ENCODE peak calls at places on chromosomes 12 and 14, in four cellular contexts. One of them, this sample, is unnamed.

GRCh38 chr14:67010602-67011001 is 178.6 kb upstream of the GARIN2 start:
- DNase-seq in dorsolateral prefrontal cortex: no peak
- DNase-seq in HFF-Myc: no peak
- DNase-seq in prostate gland: no peak
- DNase-seq in this sample: no peak

GRCh38 chr12:119415714-119416113 is 81.2 kb downstream of the CCDC60 start:
- DNase-seq in dorsolateral prefrontal cortex: no peak
- DNase-seq in HFF-Myc: no peak
- DNase-seq in prostate gland: no peak
- DNase-seq in this sample: no peak

GRCh38 chr12:67068773-67069450 is 200.2 kb upstream of the CAND1 start:
- DNase-seq in dorsolateral prefrontal cortex: no peak
- DNase-seq in HFF-Myc: no peak
- DNase-seq in prostate gland: peak; percentile 60
- DNase-seq in this sample: peak; percentile 93

GRCh38 chr14:35818346-35819115 is 7.6 kb upstream of the BRMS1L start:
- DNase-seq in dorsolateral prefrontal cortex: peak; percentile 47
- DNase-seq in HFF-Myc: peak; percentile 19
- DNase-seq in prostate gland: peak; percentile 21
- DNase-seq in this sample: no peak

GRCh38 chr12:1697253-1697652 is 6.4 kb downstream of the ADIPOR2 start:
- DNase-seq in dorsolateral prefrontal cortex: no peak
- DNase-seq in HFF-Myc: no peak
- DNase-seq in prostate gland: no peak
- DNase-seq in this sample: no peak

GRCh38 chr14:36295642-36296627 is 24.5 kb downstream of the MBIP start:
- DNase-seq in dorsolateral prefrontal cortex: no peak
- DNase-seq in HFF-Myc: no peak
- DNase-seq in prostate gland: no peak
- DNase-seq in this sample: no peak

GRCh38 chr12:6834873-6835272 is 5.9 kb upstream of the GNB3 start:
- DNase-seq in dorsolateral prefrontal cortex: no peak
- DNase-seq in HFF-Myc: no peak
- DNase-seq in prostate gland: no peak
- DNase-seq in this sample: no peak

GRCh38 chr14:73467377-73467776 is 9.0 kb upstream of the NUMB start:
- DNase-seq in dorsolateral prefrontal cortex: no peak
- DNase-seq in HFF-Myc: no peak
- DNase-seq in prostate gland: no peak
- DNase-seq in this sample: no peak

GRCh38 chr12:76909290-76909689 is 30.5 kb upstream of the CSRP2 start:
- DNase-seq in dorsolateral prefrontal cortex: no peak
- DNase-seq in HFF-Myc: no peak
- DNase-seq in prostate gland: no peak
- DNase-seq in this sample: peak; percentile 84

GRCh38 chr12:1517007-1517406 is 77.4 kb downstream of the FBXL14 start:
- DNase-seq in dorsolateral prefrontal cortex: no peak
- DNase-seq in HFF-Myc: no peak
- DNase-seq in prostate gland: no peak
- DNase-seq in this sample: peak; percentile 94

GRCh38 chr14:38721822-38722431 is 381.1 kb downstream of the SEC23A start:
- DNase-seq in dorsolateral prefrontal cortex: peak; percentile 81
- DNase-seq in HFF-Myc: peak; percentile 40
- DNase-seq in prostate gland: peak; percentile 48
- DNase-seq in this sample: peak; percentile 93

GRCh38 chr14:68349900-68350323 is 443.0 kb downstream of the ZFP36L1 start:
- DNase-seq in dorsolateral prefrontal cortex: no peak
- DNase-seq in HFF-Myc: no peak
- DNase-seq in prostate gland: no peak
- DNase-seq in this sample: no peak

GRCh38 chr12:110247340-110248095 is 33.5 kb upstream of the ATP2A2 start:
- DNase-seq in dorsolateral prefrontal cortex: no peak
- DNase-seq in HFF-Myc: no peak
- DNase-seq in prostate gland: peak; percentile 82
- DNase-seq in this sample: peak; percentile 61

GRCh38 chr14:103207038-103207403 is 83.8 kb downstream of the TNFAIP2 start:
- DNase-seq in dorsolateral prefrontal cortex: no peak
- DNase-seq in HFF-Myc: no peak
- DNase-seq in prostate gland: peak; percentile 28
- DNase-seq in this sample: peak; percentile 80

GRCh38 chr12:124520258-124520657 is 47.2 kb downstream of the NCOR2 start:
- DNase-seq in dorsolateral prefrontal cortex: no peak
- DNase-seq in HFF-Myc: no peak
- DNase-seq in prostate gland: peak; percentile 95
- DNase-seq in this sample: no peak

GRCh38 chr12:79689041-79689476 is 1.7 kb downstream of the PAWR start:
- DNase-seq in dorsolateral prefrontal cortex: no peak
- DNase-seq in HFF-Myc: no peak
- DNase-seq in prostate gland: no peak
- DNase-seq in this sample: no peak

GRCh38 chr12:63989301-63989845 is 144.9 kb downstream of the SRGAP1 start:
- DNase-seq in dorsolateral prefrontal cortex: no peak
- DNase-seq in HFF-Myc: no peak
- DNase-seq in prostate gland: no peak
- DNase-seq in this sample: no peak

GRCh38 chr12:62256408-62257079 is 3.7 kb upstream of the USP15 start:
- DNase-seq in dorsolateral prefrontal cortex: no peak
- DNase-seq in HFF-Myc: no peak
- DNase-seq in prostate gland: no peak
- DNase-seq in this sample: no peak

GRCh38 chr14:99961826-99962518 is 103.2 kb upstream of the EVL start:
- DNase-seq in dorsolateral prefrontal cortex: no peak
- DNase-seq in HFF-Myc: no peak
- DNase-seq in prostate gland: no peak
- DNase-seq in this sample: peak; percentile 76

GRCh38 chr12:118714051-118714460 is 267.3 kb upstream of the SRRM4 start:
- DNase-seq in dorsolateral prefrontal cortex: no peak
- DNase-seq in HFF-Myc: no peak
- DNase-seq in prostate gland: no peak
- DNase-seq in this sample: peak; percentile 86

GRCh38 chr12:54052745-54053624 is 650 bp upstream of the HOXC4 start:
- DNase-seq in dorsolateral prefrontal cortex: no peak
- DNase-seq in HFF-Myc: no peak
- DNase-seq in prostate gland: no peak
- DNase-seq in this sample: peak; percentile 73

GRCh38 chr12:22658214-22658613 is 33.2 kb downstream of the ETNK1 start:
- DNase-seq in dorsolateral prefrontal cortex: no peak
- DNase-seq in HFF-Myc: no peak
- DNase-seq in prostate gland: no peak
- DNase-seq in this sample: no peak

GRCh38 chr14:88326352-88327103 is 3.5 kb upstream of the KCNK10 start:
- DNase-seq in dorsolateral prefrontal cortex: no peak
- DNase-seq in HFF-Myc: no peak
- DNase-seq in prostate gland: no peak
- DNase-seq in this sample: peak; percentile 71

GRCh38 chr14:33586806-33587205 is 364.1 kb downstream of the EGLN3 start:
- DNase-seq in dorsolateral prefrontal cortex: peak; percentile 37
- DNase-seq in HFF-Myc: no peak
- DNase-seq in prostate gland: no peak
- DNase-seq in this sample: no peak

GRCh38 chr12:48998497-48999353 is 450 bp downstream of the DDN start:
- DNase-seq in dorsolateral prefrontal cortex: no peak
- DNase-seq in HFF-Myc: no peak
- DNase-seq in prostate gland: no peak
- DNase-seq in this sample: peak; percentile 87

GRCh38 chr14:53127151-53127550 is 26.0 kb downstream of the DDHD1 start:
- DNase-seq in dorsolateral prefrontal cortex: no peak
- DNase-seq in HFF-Myc: no peak
- DNase-seq in prostate gland: no peak
- DNase-seq in this sample: no peak

GRCh38 chr14:54658836-54659235 is 91.9 kb downstream of the SAMD4A start:
- DNase-seq in dorsolateral prefrontal cortex: no peak
- DNase-seq in HFF-Myc: no peak
- DNase-seq in prostate gland: no peak
- DNase-seq in this sample: no peak

GRCh38 chr14:54002653-54003052 is 46.0 kb upstream of the BMP4 start:
- DNase-seq in dorsolateral prefrontal cortex: no peak
- DNase-seq in HFF-Myc: peak; percentile 41
- DNase-seq in prostate gland: no peak
- DNase-seq in this sample: no peak

GRCh38 chr12:103966736-103967135 is 1.1 kb downstream of the TDG start:
- DNase-seq in dorsolateral prefrontal cortex: no peak
- DNase-seq in HFF-Myc: no peak
- DNase-seq in prostate gland: no peak
- DNase-seq in this sample: no peak

GRCh38 chr14:22561661-22562579 is 27.1 kb downstream of the DAD1 start:
- DNase-seq in dorsolateral prefrontal cortex: no peak
- DNase-seq in HFF-Myc: no peak
- DNase-seq in prostate gland: no peak
- DNase-seq in this sample: no peak

GRCh38 chr12:10749700-10750384 is 26.7 kb upstream of the YBX3 start:
- DNase-seq in dorsolateral prefrontal cortex: peak; percentile 78
- DNase-seq in HFF-Myc: peak; percentile 89
- DNase-seq in prostate gland: peak; percentile 79
- DNase-seq in this sample: peak; percentile 91

GRCh38 chr12:57845478-57846284 is 848 bp downstream of the CTDSP2 start:
- DNase-seq in dorsolateral prefrontal cortex: peak; percentile 90
- DNase-seq in HFF-Myc: no peak
- DNase-seq in prostate gland: peak; percentile 60
- DNase-seq in this sample: peak; percentile 92

DNA sequence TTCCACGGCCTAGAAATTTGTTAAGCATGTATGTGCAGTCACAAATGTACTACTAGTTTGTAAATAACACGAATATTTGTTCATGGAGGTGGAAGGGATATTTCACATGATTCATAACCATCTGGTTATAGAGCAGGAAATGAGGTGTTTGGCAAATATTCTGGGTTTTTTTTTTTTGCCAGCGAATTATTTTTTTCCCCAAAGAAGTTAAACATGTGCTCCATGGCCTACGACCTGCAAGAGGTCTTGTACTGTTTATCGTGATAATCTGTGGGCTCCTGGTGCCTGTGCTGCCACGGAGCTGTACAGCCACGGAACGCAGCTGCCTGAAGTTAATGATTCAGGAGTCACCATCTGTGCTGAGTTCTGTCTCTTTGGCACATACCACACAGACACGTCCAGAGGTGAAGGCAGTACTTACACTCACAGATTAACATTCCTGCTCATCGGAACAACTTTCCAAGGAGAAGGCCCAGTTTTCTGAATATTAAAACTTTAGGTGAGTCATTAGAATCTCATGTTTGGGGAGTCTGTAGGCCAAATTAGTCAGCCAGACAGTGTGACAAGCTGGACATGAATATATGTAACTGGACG is 156.3 kb downstream of the TMX1 start:
- DNase-seq in dorsolateral prefrontal cortex: no peak
- DNase-seq in HFF-Myc: peak; percentile 94
- DNase-seq in prostate gland: peak; percentile 11
- DNase-seq in this sample: no peak
- H3K4me3 ChIP-seq in dorsolateral prefrontal cortex: no peak overlapping the region
- H3K4me3 ChIP-seq in HFF-Myc: peak overlapping the region; percentile 23
- H3K4me3 ChIP-seq in prostate gland: no peak overlapping the region
- H3K4me3 ChIP-seq in this sample: no peak overlapping the region

GRCh38 chr12:114669501-114670256 is 14.3 kb downstream of the TBX3 start:
- DNase-seq in dorsolateral prefrontal cortex: no peak
- DNase-seq in HFF-Myc: no peak
- DNase-seq in prostate gland: no peak
- DNase-seq in this sample: peak; percentile 75

GRCh38 chr12:114671321-114671663 is 12.7 kb downstream of the TBX3 start:
- DNase-seq in dorsolateral prefrontal cortex: no peak
- DNase-seq in HFF-Myc: no peak
- DNase-seq in prostate gland: no peak
- DNase-seq in this sample: no peak

GRCh38 chr12:114671664-114672476 is 12.1 kb downstream of the TBX3 start:
- DNase-seq in dorsolateral prefrontal cortex: no peak
- DNase-seq in HFF-Myc: no peak
- DNase-seq in prostate gland: no peak
- DNase-seq in this sample: peak; percentile 88

GRCh38 chr12:114668905-114669304 is 15.1 kb downstream of the TBX3 start:
- DNase-seq in dorsolateral prefrontal cortex: no peak
- DNase-seq in HFF-Myc: no peak
- DNase-seq in prostate gland: no peak
- DNase-seq in this sample: no peak

GRCh38 chr12:114670257-114670955 is 13.6 kb downstream of the TBX3 start:
- DNase-seq in dorsolateral prefrontal cortex: no peak
- DNase-seq in HFF-Myc: no peak
- DNase-seq in prostate gland: no peak
- DNase-seq in this sample: no peak
- H3K4me3 ChIP-seq in dorsolateral prefrontal cortex: no peak overlapping the region
- H3K4me3 ChIP-seq in HFF-Myc: peak overlapping the region; percentile 73
- H3K4me3 ChIP-seq in prostate gland: peak overlapping the region; percentile 89
- H3K4me3 ChIP-seq in this sample: no peak overlapping the region

GRCh38 chr12:80864046-80864735 is 73.5 kb downstream of the LIN7A start:
- DNase-seq in dorsolateral prefrontal cortex: no peak
- DNase-seq in HFF-Myc: no peak
- DNase-seq in prostate gland: no peak
- DNase-seq in this sample: no peak
- H3K4me3 ChIP-seq in dorsolateral prefrontal cortex: no peak overlapping the region
- H3K4me3 ChIP-seq in HFF-Myc: no peak overlapping the region
- H3K4me3 ChIP-seq in prostate gland: no peak overlapping the region
- H3K4me3 ChIP-seq in this sample: no peak overlapping the region

GRCh38 chr14:81323094-81323493 is 77.0 kb downstream of the STON2 start:
- DNase-seq in dorsolateral prefrontal cortex: no peak
- DNase-seq in HFF-Myc: no peak
- DNase-seq in prostate gland: no peak
- DNase-seq in this sample: peak; percentile 35

GRCh38 chr14:81319314-81319713 is 80.8 kb downstream of the STON2 start:
- DNase-seq in dorsolateral prefrontal cortex: no peak
- DNase-seq in HFF-Myc: no peak
- DNase-seq in prostate gland: no peak
- DNase-seq in this sample: peak; percentile 0

GRCh38 chr14:81319946-81320345 is 80.2 kb downstream of the STON2 start:
- DNase-seq in dorsolateral prefrontal cortex: no peak
- DNase-seq in HFF-Myc: no peak
- DNase-seq in prostate gland: no peak
- DNase-seq in this sample: peak; percentile 24

GRCh38 chr14:81326451-81326850 is 73.7 kb downstream of the STON2 start:
- DNase-seq in dorsolateral prefrontal cortex: no peak
- DNase-seq in HFF-Myc: no peak
- DNase-seq in prostate gland: no peak
- DNase-seq in this sample: no peak

GRCh38 chr14:81323621-81324400 is 76.3 kb downstream of the STON2 start:
- DNase-seq in dorsolateral prefrontal cortex: no peak
- DNase-seq in HFF-Myc: no peak
- DNase-seq in prostate gland: peak; percentile 69
- DNase-seq in this sample: peak; percentile 88
- H3K4me3 ChIP-seq in dorsolateral prefrontal cortex: peak overlapping the region; percentile 27
- H3K4me3 ChIP-seq in HFF-Myc: no peak overlapping the region
- H3K4me3 ChIP-seq in prostate gland: peak overlapping the region; percentile 20
- H3K4me3 ChIP-seq in this sample: peak overlapping the region; percentile 87

DNA sequence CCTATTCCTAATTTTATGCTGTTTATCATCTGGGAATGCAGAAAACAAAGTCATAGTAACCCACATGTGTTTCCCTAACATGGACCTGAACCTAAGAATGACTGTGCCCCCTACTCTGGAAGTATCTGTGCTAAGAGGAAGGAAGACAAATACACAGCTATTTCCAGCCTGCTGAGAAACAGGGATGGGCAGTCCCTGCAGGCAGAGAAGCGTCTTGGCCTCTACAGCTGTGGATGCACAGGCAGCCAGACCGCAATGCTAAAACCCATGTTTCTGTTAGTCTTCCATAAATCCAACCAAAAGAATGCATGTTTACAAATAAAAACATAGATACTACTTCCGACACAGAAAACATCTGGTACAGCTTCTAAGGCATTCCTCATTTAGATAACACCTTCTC is 56.1 kb downstream of the DUSP16 start:
- DNase-seq in dorsolateral prefrontal cortex: no peak
- DNase-seq in HFF-Myc: peak; percentile 69
- DNase-seq in prostate gland: no peak
- DNase-seq in this sample: no peak
- H3K4me3 ChIP-seq in dorsolateral prefrontal cortex: peak overlapping the region; percentile 45
- H3K4me3 ChIP-seq in HFF-Myc: peak overlapping the region; percentile 16
- H3K4me3 ChIP-seq in prostate gland: no peak overlapping the region
- H3K4me3 ChIP-seq in this sample: peak overlapping the region; percentile 30

GRCh38 chr14:92607251-92607650 is 93.7 kb downstream of the RIN3 start:
- DNase-seq in dorsolateral prefrontal cortex: no peak
- DNase-seq in HFF-Myc: no peak
- DNase-seq in prostate gland: no peak
- DNase-seq in this sample: peak; percentile 3
- H3K4me3 ChIP-seq in dorsolateral prefrontal cortex: no peak overlapping the region
- H3K4me3 ChIP-seq in HFF-Myc: no peak overlapping the region
- H3K4me3 ChIP-seq in prostate gland: no peak overlapping the region
- H3K4me3 ChIP-seq in this sample: no peak overlapping the region